ENCODE peak calls at places on chromosomes 11 and 22, in six cellular contexts. K is MM.1S, D is pancreas, R is stomach, T is AG04450, G is adipocyte. I is an unnamed sample.

GRCh38 chr22:25202290-25202921 is 2.7 kb downstream of the CRYBB3 start:
- DNase-seq in T (peak; percentile 11), K (peak; percentile 50), G (peak; percentile 81), D (peak; percentile 75), R (peak; percentile 60), I (peak; percentile 2)

GRCh38 chr22:19448076-19448607 is 631 bp upstream of the C22orf39 start:
- DNase-seq in D (no peak), R (peak; percentile 28), G (peak; percentile 79), T (no peak), K (peak; percentile 55), I (no peak)

GRCh38 chr11:125929445-125930075 is 16.3 kb upstream of the VSIG10L2 start:
- DNase-seq in G (no peak), D (no peak), K (no peak), R (no peak), T (no peak), I (no peak)

GRCh38 chr11:66727883-66728759 is 895 bp downstream of the SPTBN2 start:
- DNase-seq in D (peak; percentile 71), K (no peak), G (peak; percentile 38), T (no peak), R (no peak), I (no peak)

GRCh38 chr22:25853078-25853477 is 111.1 kb downstream of the MYO18B start:
- DNase-seq in R (no peak), K (no peak), D (no peak), G (no peak), T (no peak), I (no peak)

GRCh38 chr11:11584446-11584810 is 37.4 kb downstream of the GALNT18 start:
- DNase-seq in D (no peak), T (peak; percentile 87), G (peak; percentile 37), R (no peak), K (no peak), I (peak; percentile 62)

GRCh38 chr11:94604496-94604895 is 37.3 kb downstream of the PIWIL4 start:
- DNase-seq in R (no peak), G (peak; percentile 34), T (no peak), D (no peak), K (no peak), I (no peak)

GRCh38 chr11:65793144-65793581 is 6.3 kb downstream of the OVOL1 start:
- DNase-seq in T (no peak), G (no peak), K (no peak), R (peak; percentile 95), D (peak; percentile 90), I (no peak)

GRCh38 chr11:130775306-130776043 is 140.8 kb downstream of the SNX19 start:
- DNase-seq in K (no peak), T (no peak), D (no peak), R (no peak), G (peak; percentile 27), I (no peak)

GRCh38 chr11:942853-943252 is 17.2 kb downstream of the AP2A2 start:
- DNase-seq in D (no peak), K (no peak), R (no peak), G (peak; percentile 27), T (no peak), I (no peak)

DNA sequence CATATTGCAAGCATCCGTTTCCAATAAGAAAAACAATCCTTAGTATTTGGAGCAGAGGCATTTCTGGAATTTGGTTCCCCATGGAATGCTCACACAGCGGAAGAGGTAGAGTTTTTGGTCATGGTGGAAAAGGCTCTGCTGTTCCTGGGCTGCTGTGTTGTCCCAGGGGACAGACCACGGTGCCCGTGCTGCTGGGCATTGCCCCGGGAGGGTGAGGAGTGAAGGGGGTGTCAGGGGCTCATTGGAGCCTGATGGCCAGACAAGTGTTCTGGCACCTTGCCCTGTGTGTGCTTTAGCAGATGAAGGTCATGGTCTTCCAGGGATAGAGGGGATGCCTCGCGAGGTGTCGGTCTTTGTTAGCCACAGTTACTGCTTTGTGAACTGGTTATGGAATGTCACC is 61.2 kb downstream of the MPPED1 start:
- DNase-seq in D (no peak), R (no peak), T (no peak), K (no peak), G (no peak), I (no peak)
- H3K4me3 ChIP-seq in D (no peak overlapping the region), R (no peak overlapping the region), T (no peak overlapping the region), K (no peak overlapping the region), G (no peak overlapping the region), I (no peak overlapping the region)

GRCh38 chr11:118343248-118343647 is 743 bp upstream of the CD3D start:
- DNase-seq in K (no peak), G (no peak), R (no peak), D (no peak), T (no peak), I (no peak)
- H3K4me3 ChIP-seq in K (no peak overlapping the region), G (no peak overlapping the region), R (no peak overlapping the region), D (no peak overlapping the region), T (no peak overlapping the region), I (no peak overlapping the region)

GRCh38 chr11:61828379-61828628 is 204 bp downstream of the FADS2 start:
- DNase-seq in D (no peak), K (no peak), T (no peak), R (no peak), G (no peak), I (no peak)

GRCh38 chr11:61832207-61832606 is 4.1 kb downstream of the FADS2 start:
- DNase-seq in D (no peak), T (no peak), G (no peak), K (no peak), R (no peak), I (no peak)

GRCh38 chr11:61828629-61829407 is 718 bp downstream of the FADS2 start:
- DNase-seq in K (no peak), R (no peak), G (peak; percentile 77), T (no peak), D (peak; percentile 67), I (no peak)

GRCh38 chr11:61829806-61830205 is 1.7 kb downstream of the FADS2 start:
- DNase-seq in D (no peak), K (no peak), G (no peak), R (no peak), T (no peak), I (no peak)

GRCh38 chr11:61830318-61831105 is 2.4 kb downstream of the FADS2 start:
- DNase-seq in D (no peak), R (no peak), G (peak; percentile 78), T (no peak), K (no peak), I (no peak)
- H3K4me3 ChIP-seq in D (no peak overlapping the region), R (no peak overlapping the region), G (peak overlapping the region; percentile 95), T (peak overlapping the region; percentile 87), K (no peak overlapping the region), I (peak overlapping the region; percentile 84)

GRCh38 chr22:36383110-36383581 is 4.6 kb downstream of the MYH9 start:
- DNase-seq in D (no peak), K (peak; percentile 97), G (peak; percentile 55), T (peak; percentile 75), R (peak; percentile 68), I (no peak)

GRCh38 chr22:36379593-36380361 is 8.0 kb downstream of the MYH9 start:
- DNase-seq in D (no peak), G (no peak), R (no peak), T (no peak), K (peak; percentile 22), I (no peak)

GRCh38 chr22:36378080-36378788 is 9.5 kb downstream of the MYH9 start:
- DNase-seq in R (no peak), T (no peak), K (no peak), D (no peak), G (no peak), I (no peak)

GRCh38 chr22:36384766-36385400 is 2.9 kb downstream of the MYH9 start:
- DNase-seq in T (no peak), K (peak; percentile 59), R (no peak), G (peak; percentile 58), D (no peak), I (no peak)

GRCh38 chr22:36381513-36382079 is 6.2 kb downstream of the MYH9 start:
- DNase-seq in G (no peak), R (no peak), T (no peak), K (no peak), D (no peak), I (no peak)
- H3K4me3 ChIP-seq in G (no peak overlapping the region), R (no peak overlapping the region), T (no peak overlapping the region), K (no peak overlapping the region), D (no peak overlapping the region), I (no peak overlapping the region)

GRCh38 chr11:110174645-110175310 is 81.6 kb downstream of the ZC3H12C start:
- DNase-seq in R (no peak), T (no peak), D (no peak), K (no peak), G (peak; percentile 16), I (no peak)

GRCh38 chr11:110177057-110177397 is 83.8 kb downstream of the ZC3H12C start:
- DNase-seq in K (no peak), R (no peak), D (no peak), G (no peak), T (no peak), I (no peak)

GRCh38 chr11:110172666-110173065 is 79.5 kb downstream of the ZC3H12C start:
- DNase-seq in T (no peak), K (no peak), R (no peak), G (no peak), D (no peak), I (no peak)

GRCh38 chr11:110176366-110177056 is 83.3 kb downstream of the ZC3H12C start:
- DNase-seq in T (no peak), K (no peak), D (no peak), R (no peak), G (no peak), I (no peak)

GRCh38 chr11:110173775-110174644 is 80.8 kb downstream of the ZC3H12C start:
- DNase-seq in R (peak; percentile 65), K (no peak), G (peak; percentile 70), D (peak; percentile 85), T (no peak), I (no peak)
- H3K4me3 ChIP-seq in R (no peak overlapping the region), K (no peak overlapping the region), G (peak overlapping the region; percentile 55), D (no peak overlapping the region), T (no peak overlapping the region), I (peak overlapping the region; percentile 29)

DNA sequence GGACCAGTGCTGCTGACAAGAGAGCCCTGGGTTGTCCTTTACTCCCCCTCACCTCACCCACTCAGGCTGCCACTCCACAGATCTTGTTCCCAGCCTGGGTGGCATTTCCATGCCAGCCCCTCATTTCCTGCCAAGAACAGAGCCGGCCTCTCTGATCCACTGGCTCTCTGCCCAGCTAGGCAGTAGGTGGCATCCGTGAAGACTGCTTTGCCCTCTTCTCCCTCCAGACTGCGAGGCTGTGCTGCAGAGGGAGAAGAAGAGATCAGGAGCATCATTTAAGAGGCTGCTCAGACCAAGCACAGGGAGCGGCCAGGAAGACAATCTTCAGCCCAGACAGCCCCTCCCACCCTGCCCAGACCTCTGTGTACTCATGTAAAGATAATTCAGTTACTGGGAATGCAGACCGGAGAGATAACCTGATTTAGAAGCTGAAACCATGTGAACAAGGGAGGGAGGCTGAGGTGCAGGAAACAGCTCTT is 126.9 kb upstream of the NCAM1 start:
- DNase-seq in K (no peak), R (peak; percentile 89), D (peak; percentile 60), G (no peak), T (no peak), I (no peak)
- H3K4me3 ChIP-seq in K (no peak overlapping the region), R (no peak overlapping the region), D (no peak overlapping the region), G (no peak overlapping the region), T (no peak overlapping the region), I (no peak overlapping the region)

DNA sequence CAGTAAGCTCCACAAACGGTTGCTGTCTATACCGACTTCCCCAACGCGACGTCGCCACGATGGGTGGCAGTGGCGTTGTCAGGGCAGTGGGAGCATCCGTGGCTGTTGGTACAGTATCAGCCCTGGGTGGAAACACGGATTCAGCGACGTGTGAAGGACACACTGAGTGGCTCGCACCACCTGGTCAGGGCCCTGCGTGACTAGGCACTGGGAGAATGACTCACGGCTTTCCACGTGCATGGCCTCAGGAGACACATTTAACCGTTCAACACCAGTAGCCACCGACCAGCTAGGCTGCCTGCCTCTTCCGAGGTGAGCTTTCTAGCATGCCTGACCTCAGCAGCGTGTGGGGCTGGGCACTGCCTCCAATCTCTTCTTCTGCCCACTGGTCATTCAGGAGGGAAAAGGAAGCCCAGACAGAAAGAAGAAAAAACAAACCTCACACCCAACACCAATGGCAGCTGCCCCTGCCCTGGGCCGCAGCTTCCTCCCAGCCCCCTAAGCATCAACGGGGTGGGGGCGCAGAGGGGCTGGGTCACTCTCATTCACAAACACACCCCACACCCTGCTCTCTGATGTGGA is 59.0 kb downstream of the MYH9 start:
- DNase-seq in K (no peak), D (no peak), T (peak; percentile 85), G (peak; percentile 84), R (peak; percentile 61), I (peak; percentile 59)
- H3K4me3 ChIP-seq in K (no peak overlapping the region), D (no peak overlapping the region), T (peak overlapping the region; percentile 10), G (no peak overlapping the region), R (peak overlapping the region; percentile 9), I (peak overlapping the region; percentile 18)